ENCODE peak calls at places on chromosomes 6 and 20, in six cellular contexts. U, D, L, C, A and G are unnamed samples.

GRCh38 chr6:104095661-104096416 is 763.9 kb downstream of the HACE1 start:
- DNase-seq in U (no peak), D (no peak), L (no peak), C (no peak), A (no peak), G (no peak)

GRCh38 chr20:46893051-46893450 is 1.6 kb upstream of the EYA2 start:
- DNase-seq in U (no peak), D (no peak), L (no peak), C (no peak), A (no peak), G (no peak)

GRCh38 chr20:9878096-9878495 is 39.2 kb upstream of the PAK5 start:
- DNase-seq in U (no peak), D (no peak), L (no peak), C (no peak), A (no peak), G (no peak)

GRCh38 chr20:41587523-41587922 is 30.7 kb downstream of the CHD6 start:
- DNase-seq in U (no peak), D (no peak), L (no peak), C (no peak), A (no peak), G (no peak)

GRCh38 chr6:38531134-38531533 is 108.6 kb downstream of the BTBD9 start:
- DNase-seq in U (no peak), D (no peak), L (no peak), C (no peak), A (no peak), G (no peak)

GRCh38 chr6:45185403-45186251 is 142.5 kb upstream of the RUNX2 start:
- DNase-seq in U (no peak), D (no peak), L (no peak), C (no peak), A (no peak), G (no peak)

GRCh38 chr6:101716810-101717209 is 323.3 kb downstream of the GRIK2 start:
- DNase-seq in U (no peak), D (no peak), L (no peak), C (no peak), A (no peak), G (no peak)

GRCh38 chr6:167513763-167514162 is 188.9 kb downstream of the TTLL2 start:
- DNase-seq in U (no peak), D (no peak), L (no peak), C (no peak), A (no peak), G (no peak)

GRCh38 chr6:35044145-35044745 is 96.9 kb downstream of the TCP11 start:
- DNase-seq in U (peak), D (no peak), L (no peak), C (no peak), A (no peak), G (no peak)

GRCh38 chr6:153032255-153032882 is 29.9 kb upstream of the MTRF1L start:
- DNase-seq in U (peak), D (no peak), L (no peak), C (no peak), A (no peak), G (peak)

GRCh38 chr6:169574420-169574819 is 127.4 kb downstream of the WDR27 start:
- DNase-seq in U (no peak), D (no peak), L (no peak), C (no peak), A (no peak), G (no peak)

DNA sequence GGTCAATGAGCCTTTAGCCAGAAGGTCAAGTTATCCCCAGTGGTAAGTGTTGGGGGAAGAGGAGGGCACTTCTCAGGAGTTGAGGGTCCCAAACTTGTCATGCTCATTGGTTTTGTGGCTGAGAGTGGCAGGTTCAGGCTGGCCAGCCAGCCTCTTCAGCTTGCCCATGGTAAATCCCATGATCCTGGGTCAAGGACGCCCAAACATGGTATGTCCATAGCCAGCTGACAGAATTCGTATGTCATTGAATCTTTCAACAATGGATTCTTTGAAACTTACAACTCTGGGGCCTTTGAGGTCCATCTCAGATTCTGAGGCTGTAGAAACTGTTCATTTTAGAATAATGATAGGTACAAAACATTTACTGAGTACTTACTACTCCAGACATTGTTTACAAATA is 36.1 kb upstream of the RSPO4 start:
- DNase-seq in U (no peak), D (no peak), L (no peak), C (no peak), A (no peak), G (no peak)
- H3K27ac ChIP-seq in U (no peak), D (no peak), L (no peak), C (no peak), A (no peak), G (no peak)

GRCh38 chr6:105174512-105174911 is 5.3 kb downstream of the POPDC3 start:
- DNase-seq in U (peak), D (no peak), L (no peak), C (no peak), A (no peak), G (no peak)

GRCh38 chr6:105178110-105178509 is 1.7 kb downstream of the POPDC3 start:
- DNase-seq in U (peak), D (peak), L (no peak), C (no peak), A (no peak), G (peak)

GRCh38 chr6:105179244-105180065 is at the start of gene POPDC3:
- DNase-seq in U (peak), D (peak), L (no peak), C (no peak), A (no peak), G (no peak)

GRCh38 chr6:105178636-105179035 is 1.2 kb downstream of the POPDC3 start:
- DNase-seq in U (no peak), D (no peak), L (no peak), C (no peak), A (no peak), G (no peak)

GRCh38 chr6:105177521-105177920 is 2.3 kb downstream of the POPDC3 start:
- DNase-seq in U (no peak), D (no peak), L (no peak), C (no peak), A (no peak), G (no peak)
- TF ChIP-seq CTCF in U (no peak), D (no peak), L (no peak), C (no peak), A (no peak), G (no peak)

DNA sequence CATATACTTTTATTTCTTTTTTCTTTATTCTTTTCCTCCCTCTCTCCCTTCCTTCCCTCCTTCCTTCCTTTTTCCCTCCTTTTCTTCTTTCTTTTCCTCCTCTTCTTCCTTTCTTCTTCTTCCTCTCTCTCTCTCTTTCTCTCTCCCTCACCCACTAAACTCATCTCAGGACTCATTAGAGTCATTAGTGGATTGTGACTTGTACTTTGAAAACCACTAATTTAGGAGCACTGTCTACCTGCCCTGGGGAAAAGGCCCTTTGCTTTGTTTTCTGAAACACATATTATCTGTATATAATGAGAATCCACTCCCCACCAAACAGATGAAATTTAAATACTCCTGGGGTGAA is 68.7 kb upstream of the CEP85L start:
- DNase-seq in U (no peak), D (no peak), L (no peak), C (no peak), A (no peak), G (no peak)
- H3K27ac ChIP-seq in U (no peak), D (no peak), L (peak), C (no peak), A (no peak), G (no peak)

GRCh38 chr20:25067102-25067987 is 9.4 kb upstream of the ACSS1 start:
- DNase-seq in U (no peak), D (no peak), L (no peak), C (no peak), A (no peak), G (no peak)

GRCh38 chr20:25064561-25064960 is 6.6 kb upstream of the ACSS1 start:
- DNase-seq in U (no peak), D (no peak), L (no peak), C (no peak), A (no peak), G (no peak)

GRCh38 chr20:25065044-25065624 is 7.2 kb upstream of the ACSS1 start:
- DNase-seq in U (no peak), D (no peak), L (no peak), C (no peak), A (peak), G (no peak)

GRCh38 chr20:25066386-25066785 is 8.4 kb upstream of the ACSS1 start:
- DNase-seq in U (no peak), D (no peak), L (no peak), C (no peak), A (peak), G (no peak)

GRCh38 chr20:25065625-25066338 is 7.8 kb upstream of the ACSS1 start:
- DNase-seq in U (peak), D (peak), L (peak), C (no peak), A (peak), G (no peak)
- TF ChIP-seq CTCF in U (peak), D (peak), L (peak), C (peak), A (peak), G (peak)

GRCh38 chr6:5279891-5280338 is 18.6 kb downstream of the FARS2 start:
- DNase-seq in U (no peak), D (no peak), L (no peak), C (no peak), A (no peak), G (no peak)
- H3K27ac ChIP-seq in U (no peak), D (no peak), L (no peak), C (no peak), A (no peak), G (no peak)